ENCODE peak calls at places on chromosomes 7 and 10, in eight cellular contexts. B is upper lobe of right lung; D is PC-3; G is nephron progenitor cell; R is HS-5; H is DMS 273 treated with DMSO at 0.1 percent for 48 hours; T is activated CD4-positive, alpha-beta memory T cell treated with anti-CD3 and anti-CD28 coated beads for 36 hours; P is skeletal muscle cell. C is an unnamed sample.

GRCh38 chr10:478471-479245 is 210.8 kb downstream of the DIP2C start:
- DNase-seq in H (no peak), B (peak; percentile 52), P (no peak), G (no peak), R (no peak), T (no peak), D (no peak), C (no peak)

GRCh38 chr10:112208981-112209380 is 25.4 kb upstream of the GPAM start:
- DNase-seq in B (no peak), T (no peak), D (no peak), P (no peak), G (no peak), H (no peak), R (no peak), C (no peak)

GRCh38 chr10:132229096-132229495 is 42.3 kb downstream of the DPYSL4 start:
- DNase-seq in D (no peak), G (no peak), H (no peak), B (no peak), T (no peak), R (no peak), P (no peak), C (no peak)

GRCh38 chr7:159086301-159086925 is 58.3 kb downstream of the VIPR2 start:
- DNase-seq in D (no peak), H (no peak), T (peak; percentile 3), B (no peak), P (no peak), G (no peak), R (no peak), C (no peak)

GRCh38 chr10:16856567-16856966 is 39.3 kb upstream of the RSU1 start:
- DNase-seq in H (no peak), T (no peak), R (no peak), D (no peak), G (no peak), P (no peak), B (no peak), C (no peak)

GRCh38 chr7:102933763-102934162 is 21.0 kb downstream of the LRRC17 start:
- DNase-seq in T (no peak), B (peak; percentile 63), G (peak; percentile 36), H (no peak), D (no peak), R (peak; percentile 30), P (peak; percentile 94), C (no peak)

GRCh38 chr7:2621061-2621828 is 10.5 kb upstream of the TTYH3 start:
- DNase-seq in H (no peak), R (no peak), B (peak; percentile 80), D (peak; percentile 14), P (no peak), G (peak; percentile 54), T (no peak), C (no peak)

GRCh38 chr10:110576220-110576619 is 8.7 kb downstream of the SMC3 start:
- DNase-seq in P (peak; percentile 60), B (no peak), D (peak; percentile 73), G (no peak), R (peak; percentile 75), H (no peak), T (no peak), C (no peak)

GRCh38 chr10:78413294-78414055 is 379.8 kb downstream of the RPS24 start:
- DNase-seq in H (no peak), T (no peak), R (no peak), B (peak; percentile 57), P (no peak), G (no peak), D (no peak), C (no peak)

GRCh38 chr7:46603780-46604725 is 683.0 kb upstream of the IGFBP3 start:
- DNase-seq in R (no peak), T (no peak), B (peak; percentile 81), D (no peak), H (no peak), P (peak; percentile 92), G (no peak), C (no peak)

GRCh38 chr10:128009768-128010167 is 102.9 kb downstream of the PTPRE start:
- DNase-seq in R (no peak), D (no peak), P (no peak), B (no peak), H (no peak), G (no peak), T (no peak), C (no peak)

GRCh38 chr10:4687397-4687796 is 138.6 kb upstream of the AKR1E2 start:
- DNase-seq in D (no peak), H (no peak), P (no peak), G (no peak), T (no peak), R (no peak), B (no peak), C (peak; percentile 41)

GRCh38 chr7:32479574-32480200 is 10.5 kb downstream of the LSM5 start:
- DNase-seq in R (no peak), B (no peak), P (peak; percentile 15), T (no peak), H (peak; percentile 62), D (peak; percentile 68), G (no peak), C (peak; percentile 65)

GRCh38 chr10:53909791-53910190 is 891.2 kb downstream of the PCDH15 start:
- DNase-seq in G (no peak), B (no peak), R (no peak), P (no peak), D (no peak), T (no peak), H (no peak), C (no peak)

GRCh38 chr10:324593-324992 is 189.3 kb downstream of the ZMYND11 start:
- DNase-seq in T (peak; percentile 45), G (no peak), D (no peak), B (peak; percentile 33), R (no peak), H (no peak), P (no peak), C (no peak)

GRCh38 chr10:85238676-85239075 is 910.3 kb downstream of the CCSER2 start:
- DNase-seq in T (no peak), D (no peak), R (no peak), G (no peak), P (no peak), B (no peak), H (no peak), C (no peak)

GRCh38 chr7:38052786-38053185 is 125.3 kb upstream of the STARD3NL start:
- DNase-seq in P (no peak), D (no peak), B (no peak), T (no peak), G (no peak), H (no peak), R (no peak), C (no peak)

GRCh38 chr7:1979591-1980560 is 252.9 kb downstream of the MAD1L1 start:
- DNase-seq in H (no peak), T (no peak), R (no peak), B (peak; percentile 61), D (no peak), P (no peak), G (peak; percentile 29), C (no peak)

GRCh38 chr10:49679480-49679893 is at the start of gene C10orf53:
- DNase-seq in D (no peak), P (no peak), G (peak; percentile 84), R (no peak), H (peak; percentile 21), T (peak; percentile 39), B (no peak), C (peak; percentile 81)

GRCh38 chr10:113856563-113856962 is 2.1 kb downstream of the NHLRC2 start:
- DNase-seq in B (no peak), G (no peak), T (no peak), H (no peak), R (no peak), D (no peak), P (no peak), C (no peak)

GRCh38 chr10:105146436-105146835 is 505.3 kb downstream of the SORCS3 start:
- DNase-seq in T (no peak), B (no peak), G (no peak), D (peak; percentile 14), P (no peak), R (no peak), H (no peak), C (no peak)

GRCh38 chr10:1560535-1561192 is 176.7 kb downstream of the ADARB2 start:
- DNase-seq in H (no peak), R (no peak), T (no peak), P (no peak), D (no peak), G (no peak), B (peak; percentile 54), C (no peak)

GRCh38 chr7:27148031-27148775 is 629 bp upstream of the HOXA6 start:
- DNase-seq in H (no peak), G (peak; percentile 39), D (peak; percentile 72), P (no peak), T (no peak), B (no peak), R (no peak), C (no peak)

GRCh38 chr10:28592953-28593352 is 60.0 kb downstream of the WAC start:
- DNase-seq in B (no peak), H (no peak), G (no peak), P (peak; percentile 28), R (peak; percentile 30), D (peak; percentile 58), T (no peak), C (no peak)

GRCh38 chr10:72243822-72244437 is 27.9 kb upstream of the ASCC1 start:
- DNase-seq in D (peak; percentile 68), H (peak; percentile 38), B (no peak), T (no peak), G (no peak), R (no peak), P (peak; percentile 95), C (no peak)

GRCh38 chr7:832292-832967 is at the start of gene SUN1:
- DNase-seq in D (peak; percentile 94), B (no peak), P (no peak), T (peak; percentile 82), R (peak; percentile 67), G (no peak), H (no peak), C (peak; percentile 83)

GRCh38 chr10:19659920-19660655 is 156.1 kb upstream of the PLXDC2 start:
- DNase-seq in G (no peak), D (peak; percentile 5), P (no peak), T (no peak), H (no peak), B (no peak), R (no peak), C (no peak)

GRCh38 chr10:93115661-93116383 is 42.1 kb downstream of the CYP26A1 start:
- DNase-seq in T (peak; percentile 78), B (peak; percentile 74), P (no peak), H (no peak), R (no peak), D (peak; percentile 70), G (peak; percentile 63), C (peak; percentile 88)

GRCh38 chr10:126640391-126640790 is 30.1 kb downstream of the C10orf90 start:
- DNase-seq in P (no peak), B (no peak), R (no peak), G (no peak), D (peak; percentile 35), T (no peak), H (no peak), C (no peak)

GRCh38 chr7:45921699-45922519 is 837 bp upstream of the IGFBP3 start:
- DNase-seq in G (peak; percentile 80), T (peak; percentile 46), B (no peak), D (peak; percentile 85), P (no peak), R (peak; percentile 61), H (peak; percentile 30), C (peak; percentile 68)

GRCh38 chr7:114977277-114977676 is 55.4 kb downstream of the MDFIC start:
- DNase-seq in P (no peak), T (no peak), R (no peak), D (no peak), B (no peak), G (no peak), H (no peak), C (no peak)

GRCh38 chr10:71015674-71016073 is 127.3 kb upstream of the PCBD1 start:
- DNase-seq in G (no peak), R (no peak), T (no peak), D (no peak), H (no peak), P (no peak), B (no peak), C (no peak)

GRCh38 chr10:111129348-111129747 is 52.5 kb downstream of the ADRA2A start:
- DNase-seq in T (no peak), R (no peak), G (no peak), P (no peak), H (no peak), B (no peak), D (no peak), C (no peak)

GRCh38 chr10:43671659-43672555 is 23.2 kb upstream of the ZNF32 start:
- DNase-seq in H (no peak), G (peak; percentile 65), B (peak; percentile 59), T (peak; percentile 42), R (peak; percentile 45), D (peak; percentile 88), P (no peak), C (peak; percentile 88)

C was measured in activated CD4-positive, alpha-beta T cell treated with anti-CD3 and anti-CD28 coated beads, Interleukin-2, amount 10 ng/mL, durations not matched to agents 24 days and 14 days.